ENCODE peak calls at places on chromosomes 6 and 20, in nine cellular contexts. One of them, this sample, is unnamed.
A peak's percentile ranks its signal among the peaks of the same experiment; 100 is the strongest.

GRCh38 chr6:43716099-43716498 is 28.5 kb upstream of the MRPS18A start:
- DNase-seq in astrocyte of the cerebellum: peak; percentile 56
- DNase-seq in choroid plexus epithelial cell: peak; percentile 58
- DNase-seq in neural crest cell: no peak
- DNase-seq in HepG2: no peak
- DNase-seq in CD4-positive, alpha-beta T cell: no peak
- DNase-seq in upper lobe of right lung: peak; percentile 61
- DNase-seq in GM23338: no peak
- DNase-seq in cardiac fibroblast: no peak
- DNase-seq in this sample: no peak

GRCh38 chr6:116764961-116765841 is at the start of gene FAM162B:
- DNase-seq in GM23338: peak; percentile 75
- DNase-seq in cardiac fibroblast: peak; percentile 51
- DNase-seq in HepG2: peak; percentile 2
- DNase-seq in CD4-positive, alpha-beta T cell: no peak
- DNase-seq in choroid plexus epithelial cell: peak; percentile 33
- DNase-seq in neural crest cell: peak; percentile 57
- DNase-seq in upper lobe of right lung: no peak
- DNase-seq in astrocyte of the cerebellum: no peak
- DNase-seq in this sample: no peak

GRCh38 chr6:149859368-149859767 is 4.8 kb downstream of the LRP11 start:
- DNase-seq in CD4-positive, alpha-beta T cell: no peak
- DNase-seq in neural crest cell: no peak
- DNase-seq in HepG2: peak; percentile 90
- DNase-seq in cardiac fibroblast: peak; percentile 94
- DNase-seq in upper lobe of right lung: peak; percentile 25
- DNase-seq in choroid plexus epithelial cell: peak; percentile 94
- DNase-seq in GM23338: no peak
- DNase-seq in astrocyte of the cerebellum: no peak
- DNase-seq in this sample: no peak

GRCh38 chr6:37624121-37624520 is 73.6 kb downstream of the MDGA1 start:
- DNase-seq in GM23338: no peak
- DNase-seq in CD4-positive, alpha-beta T cell: no peak
- DNase-seq in cardiac fibroblast: no peak
- DNase-seq in neural crest cell: no peak
- DNase-seq in upper lobe of right lung: no peak
- DNase-seq in HepG2: no peak
- DNase-seq in choroid plexus epithelial cell: no peak
- DNase-seq in astrocyte of the cerebellum: no peak
- DNase-seq in this sample: no peak

GRCh38 chr6:46189726-46190125 is 18.9 kb upstream of the ENPP5 start:
- DNase-seq in neural crest cell: no peak
- DNase-seq in upper lobe of right lung: no peak
- DNase-seq in astrocyte of the cerebellum: no peak
- DNase-seq in HepG2: no peak
- DNase-seq in GM23338: no peak
- DNase-seq in choroid plexus epithelial cell: no peak
- DNase-seq in CD4-positive, alpha-beta T cell: no peak
- DNase-seq in cardiac fibroblast: no peak
- DNase-seq in this sample: no peak

GRCh38 chr6:14506656-14507242 is 389.2 kb downstream of the CD83 start:
- DNase-seq in neural crest cell: no peak
- DNase-seq in choroid plexus epithelial cell: no peak
- DNase-seq in HepG2: no peak
- DNase-seq in upper lobe of right lung: no peak
- DNase-seq in CD4-positive, alpha-beta T cell: no peak
- DNase-seq in GM23338: no peak
- DNase-seq in astrocyte of the cerebellum: no peak
- DNase-seq in cardiac fibroblast: no peak
- DNase-seq in this sample: no peak

GRCh38 chr20:45835230-45836224 is 1.9 kb downstream of the SNX21 start:
- DNase-seq in astrocyte of the cerebellum: no peak
- DNase-seq in CD4-positive, alpha-beta T cell: no peak
- DNase-seq in cardiac fibroblast: peak; percentile 80
- DNase-seq in HepG2: no peak
- DNase-seq in upper lobe of right lung: no peak
- DNase-seq in choroid plexus epithelial cell: no peak
- DNase-seq in GM23338: no peak
- DNase-seq in neural crest cell: no peak
- DNase-seq in this sample: no peak

GRCh38 chr6:140253096-140253495 is 878.6 kb upstream of the CITED2 start:
- DNase-seq in cardiac fibroblast: peak; percentile 62
- DNase-seq in CD4-positive, alpha-beta T cell: no peak
- DNase-seq in HepG2: no peak
- DNase-seq in neural crest cell: no peak
- DNase-seq in astrocyte of the cerebellum: no peak
- DNase-seq in GM23338: no peak
- DNase-seq in upper lobe of right lung: no peak
- DNase-seq in choroid plexus epithelial cell: peak; percentile 53
- DNase-seq in this sample: no peak

GRCh38 chr6:15623282-15624116 is 39.3 kb downstream of the DTNBP1 start:
- DNase-seq in cardiac fibroblast: peak; percentile 51
- DNase-seq in upper lobe of right lung: no peak
- DNase-seq in GM23338: peak; percentile 48
- DNase-seq in neural crest cell: no peak
- DNase-seq in astrocyte of the cerebellum: peak; percentile 11
- DNase-seq in CD4-positive, alpha-beta T cell: no peak
- DNase-seq in HepG2: peak; percentile 10
- DNase-seq in choroid plexus epithelial cell: peak; percentile 52
- DNase-seq in this sample: no peak

GRCh38 chr20:41135187-41135887 is 2.0 kb upstream of the PLCG1 start:
- DNase-seq in GM23338: peak; percentile 85
- DNase-seq in astrocyte of the cerebellum: no peak
- DNase-seq in choroid plexus epithelial cell: peak; percentile 56
- DNase-seq in neural crest cell: peak; percentile 28
- DNase-seq in cardiac fibroblast: peak; percentile 46
- DNase-seq in HepG2: peak; percentile 70
- DNase-seq in upper lobe of right lung: peak; percentile 74
- DNase-seq in CD4-positive, alpha-beta T cell: peak; percentile 48
- DNase-seq in this sample: no peak

GRCh38 chr6:75386050-75386770 is 101.6 kb upstream of the TMEM30A start:
- DNase-seq in neural crest cell: no peak
- DNase-seq in astrocyte of the cerebellum: peak; percentile 53
- DNase-seq in upper lobe of right lung: no peak
- DNase-seq in choroid plexus epithelial cell: peak; percentile 67
- DNase-seq in cardiac fibroblast: peak; percentile 53
- DNase-seq in HepG2: no peak
- DNase-seq in GM23338: no peak
- DNase-seq in CD4-positive, alpha-beta T cell: no peak
- DNase-seq in this sample: no peak

GRCh38 chr6:139472341-139473038 is 98.0 kb upstream of the CITED2 start:
- DNase-seq in astrocyte of the cerebellum: no peak
- DNase-seq in upper lobe of right lung: no peak
- DNase-seq in CD4-positive, alpha-beta T cell: no peak
- DNase-seq in choroid plexus epithelial cell: peak; percentile 52
- DNase-seq in cardiac fibroblast: peak; percentile 38
- DNase-seq in neural crest cell: no peak
- DNase-seq in HepG2: no peak
- DNase-seq in GM23338: no peak
- DNase-seq in this sample: no peak

GRCh38 chr6:160765412-160765811 is 63.4 kb downstream of the PLG start:
- DNase-seq in upper lobe of right lung: no peak
- DNase-seq in CD4-positive, alpha-beta T cell: no peak
- DNase-seq in neural crest cell: no peak
- DNase-seq in HepG2: no peak
- DNase-seq in cardiac fibroblast: no peak
- DNase-seq in choroid plexus epithelial cell: no peak
- DNase-seq in astrocyte of the cerebellum: no peak
- DNase-seq in GM23338: peak; percentile 55
- DNase-seq in this sample: no peak

GRCh38 chr20:18032977-18033892 is 24.5 kb downstream of the OVOL2 start:
- DNase-seq in upper lobe of right lung: no peak
- DNase-seq in choroid plexus epithelial cell: no peak
- DNase-seq in astrocyte of the cerebellum: no peak
- DNase-seq in HepG2: peak; percentile 89
- DNase-seq in cardiac fibroblast: no peak
- DNase-seq in GM23338: peak; percentile 72
- DNase-seq in CD4-positive, alpha-beta T cell: no peak
- DNase-seq in neural crest cell: no peak
- DNase-seq in this sample: no peak

GRCh38 chr20:61539706-61540360 is 287.8 kb downstream of the CDH4 start:
- DNase-seq in upper lobe of right lung: no peak
- DNase-seq in cardiac fibroblast: no peak
- DNase-seq in GM23338: no peak
- DNase-seq in astrocyte of the cerebellum: no peak
- DNase-seq in neural crest cell: no peak
- DNase-seq in choroid plexus epithelial cell: no peak
- DNase-seq in HepG2: no peak
- DNase-seq in CD4-positive, alpha-beta T cell: no peak
- DNase-seq in this sample: no peak

GRCh38 chr6:169799474-169799926 is 48.1 kb downstream of the ERMARD start:
- DNase-seq in HepG2: peak; percentile 95
- DNase-seq in astrocyte of the cerebellum: no peak
- DNase-seq in upper lobe of right lung: no peak
- DNase-seq in choroid plexus epithelial cell: no peak
- DNase-seq in cardiac fibroblast: no peak
- DNase-seq in GM23338: no peak
- DNase-seq in CD4-positive, alpha-beta T cell: no peak
- DNase-seq in neural crest cell: no peak
- DNase-seq in this sample: no peak

GRCh38 chr6:63724721-63725120 is 89.1 kb downstream of the PHF3 start:
- DNase-seq in neural crest cell: no peak
- DNase-seq in CD4-positive, alpha-beta T cell: no peak
- DNase-seq in choroid plexus epithelial cell: no peak
- DNase-seq in cardiac fibroblast: no peak
- DNase-seq in GM23338: no peak
- DNase-seq in upper lobe of right lung: no peak
- DNase-seq in astrocyte of the cerebellum: no peak
- DNase-seq in HepG2: peak; percentile 70
- DNase-seq in this sample: no peak

GRCh38 chr6:157715766-157716171 is 107.3 kb upstream of the SNX9 start:
- DNase-seq in HepG2: no peak
- DNase-seq in cardiac fibroblast: peak; percentile 94
- DNase-seq in upper lobe of right lung: no peak
- DNase-seq in CD4-positive, alpha-beta T cell: no peak
- DNase-seq in astrocyte of the cerebellum: peak; percentile 84
- DNase-seq in GM23338: no peak
- DNase-seq in choroid plexus epithelial cell: peak; percentile 97
- DNase-seq in neural crest cell: no peak
- DNase-seq in this sample: no peak

GRCh38 chr20:38790210-38791053 is 15.1 kb upstream of the PPP1R16B start:
- DNase-seq in CD4-positive, alpha-beta T cell: peak; percentile 53
- DNase-seq in cardiac fibroblast: peak; percentile 63
- DNase-seq in HepG2: peak; percentile 47
- DNase-seq in choroid plexus epithelial cell: peak; percentile 47
- DNase-seq in astrocyte of the cerebellum: peak; percentile 23
- DNase-seq in GM23338: peak; percentile 92
- DNase-seq in upper lobe of right lung: no peak
- DNase-seq in neural crest cell: peak; percentile 34
- DNase-seq in this sample: peak; percentile 31
- TF ChIP-seq CTCF in CD4-positive, alpha-beta T cell: peak; percentile 85
- TF ChIP-seq CTCF in cardiac fibroblast: peak; percentile 64
- TF ChIP-seq CTCF in HepG2: peak; percentile 55
- TF ChIP-seq CTCF in choroid plexus epithelial cell: peak; percentile 61
- TF ChIP-seq CTCF in astrocyte of the cerebellum: peak; percentile 85
- TF ChIP-seq CTCF in GM23338: peak; percentile 85
- TF ChIP-seq CTCF in upper lobe of right lung: peak; percentile 86
- TF ChIP-seq CTCF in neural crest cell: peak; percentile 71
- TF ChIP-seq CTCF in this sample: peak; percentile 80

DNA sequence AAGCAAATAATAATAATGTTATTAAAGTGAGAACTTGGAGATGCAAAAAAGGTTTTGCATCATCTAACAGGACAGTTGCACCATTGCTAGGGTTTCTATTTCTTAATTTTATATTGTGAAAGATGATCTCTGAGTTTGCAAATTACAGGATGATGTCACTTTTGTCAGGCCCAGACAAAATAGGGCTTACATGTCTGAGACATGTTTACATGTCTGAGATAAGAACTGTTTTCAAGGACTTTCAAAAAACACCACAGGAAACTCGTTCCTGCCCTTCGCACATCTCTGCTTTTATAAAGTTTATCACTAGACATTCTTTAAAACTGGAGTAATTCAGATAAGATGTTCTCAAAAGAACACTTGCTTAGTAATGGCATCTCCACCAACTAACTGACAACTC is 1075.8 kb upstream of the MANEA start:
- DNase-seq in CD4-positive, alpha-beta T cell: no peak
- DNase-seq in neural crest cell: no peak
- DNase-seq in choroid plexus epithelial cell: peak; percentile 73
- DNase-seq in upper lobe of right lung: no peak
- DNase-seq in GM23338: no peak
- DNase-seq in cardiac fibroblast: no peak
- DNase-seq in astrocyte of the cerebellum: no peak
- DNase-seq in HepG2: peak; percentile 1
- DNase-seq in this sample: no peak
- TF ChIP-seq CTCF in CD4-positive, alpha-beta T cell: no peak
- TF ChIP-seq CTCF in neural crest cell: no peak
- TF ChIP-seq CTCF in choroid plexus epithelial cell: no peak
- TF ChIP-seq CTCF in upper lobe of right lung: no peak
- TF ChIP-seq CTCF in GM23338: no peak
- TF ChIP-seq CTCF in cardiac fibroblast: no peak
- TF ChIP-seq CTCF in astrocyte of the cerebellum: no peak
- TF ChIP-seq CTCF in HepG2: no peak
- TF ChIP-seq CTCF in this sample: no peak

GRCh38 chr6:166772518-166772917 is 145.5 kb upstream of the RPS6KA2 start:
- DNase-seq in HepG2: no peak
- DNase-seq in cardiac fibroblast: no peak
- DNase-seq in neural crest cell: no peak
- DNase-seq in upper lobe of right lung: no peak
- DNase-seq in astrocyte of the cerebellum: no peak
- DNase-seq in CD4-positive, alpha-beta T cell: no peak
- DNase-seq in GM23338: peak; percentile 69
- DNase-seq in choroid plexus epithelial cell: no peak
- DNase-seq in this sample: no peak
- TF ChIP-seq CTCF in HepG2: peak; percentile 54
- TF ChIP-seq CTCF in cardiac fibroblast: peak; percentile 12
- TF ChIP-seq CTCF in neural crest cell: no peak
- TF ChIP-seq CTCF in upper lobe of right lung: no peak
- TF ChIP-seq CTCF in astrocyte of the cerebellum: peak; percentile 19
- TF ChIP-seq CTCF in CD4-positive, alpha-beta T cell: no peak
- TF ChIP-seq CTCF in GM23338: peak; percentile 53
- TF ChIP-seq CTCF in choroid plexus epithelial cell: peak; percentile 33
- TF ChIP-seq CTCF in this sample: peak; percentile 37

DNA sequence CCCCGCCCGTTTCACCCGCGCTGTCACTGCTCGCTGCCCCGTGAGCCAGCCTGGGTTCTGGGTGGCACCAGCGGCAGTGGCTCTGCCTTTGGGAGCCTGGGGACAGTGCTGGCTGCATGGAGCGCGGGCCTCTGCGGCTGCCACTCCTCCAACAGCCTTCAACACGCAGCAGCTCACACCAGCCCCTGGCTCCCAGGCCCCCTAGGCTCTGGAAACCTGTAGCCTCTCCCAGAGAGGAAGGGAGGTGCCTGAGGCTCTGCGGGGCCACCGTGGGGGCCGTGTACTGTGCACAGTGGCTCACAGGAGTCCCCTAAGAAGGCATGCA is 163.9 kb upstream of the AFDN start:
- DNase-seq in neural crest cell: no peak
- DNase-seq in cardiac fibroblast: no peak
- DNase-seq in upper lobe of right lung: no peak
- DNase-seq in CD4-positive, alpha-beta T cell: no peak
- DNase-seq in GM23338: no peak
- DNase-seq in choroid plexus epithelial cell: no peak
- DNase-seq in HepG2: no peak
- DNase-seq in astrocyte of the cerebellum: no peak
- DNase-seq in this sample: no peak
- TF ChIP-seq CTCF in neural crest cell: no peak
- TF ChIP-seq CTCF in cardiac fibroblast: no peak
- TF ChIP-seq CTCF in upper lobe of right lung: no peak
- TF ChIP-seq CTCF in CD4-positive, alpha-beta T cell: no peak
- TF ChIP-seq CTCF in GM23338: no peak
- TF ChIP-seq CTCF in choroid plexus epithelial cell: no peak
- TF ChIP-seq CTCF in HepG2: no peak
- TF ChIP-seq CTCF in astrocyte of the cerebellum: no peak
- TF ChIP-seq CTCF in this sample: no peak